ENCODE peak calls at places on chromosomes 2 and 18, in seven cellular contexts. G is HCT116, V is GM12892, H is heart left ventricle, M is K562, Q is suprapubic skin, R is H54. N is an unnamed sample.

GRCh38 chr18:75276813-75277628 is 66.4 kb downstream of the TSHZ1 start:
- DNase-seq in Q (no peak), M (no peak), R (no peak), G (no peak), H (no peak), V (no peak), N (no peak)

GRCh38 chr18:70195014-70195614 is 10.4 kb downstream of the RTTN start:
- DNase-seq in G (no peak), V (no peak), R (no peak), Q (no peak), H (peak; percentile 23), M (no peak), N (peak; percentile 20)

GRCh38 chr2:218745160-218745558 is 34.5 kb downstream of the TTLL4 start:
- DNase-seq in H (peak; percentile 44), M (no peak), R (no peak), G (no peak), V (no peak), Q (no peak), N (peak; percentile 42)

GRCh38 chr2:28389399-28390240 is 3.0 kb upstream of the FOSL2 start:
- DNase-seq in R (no peak), V (no peak), H (no peak), G (no peak), Q (no peak), M (no peak), N (no peak)

GRCh38 chr2:10278029-10278762 is 24.5 kb upstream of the HPCAL1 start:
- DNase-seq in Q (no peak), H (peak; percentile 84), R (no peak), V (no peak), M (peak; percentile 84), G (no peak), N (no peak)

GRCh38 chr2:67041051-67041450 is 356.1 kb upstream of the ETAA1 start:
- DNase-seq in V (no peak), R (no peak), Q (no peak), G (no peak), M (no peak), H (no peak), N (no peak)

GRCh38 chr2:237883951-237884392 is 24.5 kb downstream of the RAMP1 start:
- DNase-seq in R (no peak), M (no peak), H (no peak), G (no peak), V (no peak), Q (peak; percentile 38), N (no peak)

GRCh38 chr2:55111570-55112228 is 61.4 kb upstream of the RTN4 start:
- DNase-seq in V (no peak), H (peak; percentile 71), M (peak; percentile 46), Q (peak; percentile 89), R (peak; percentile 56), G (peak; percentile 74), N (peak; percentile 91)

GRCh38 chr18:36624451-36625167 is 204.2 kb downstream of the TPGS2 start:
- DNase-seq in R (no peak), V (no peak), M (no peak), H (no peak), G (no peak), Q (no peak), N (no peak)

GRCh38 chr2:67486041-67486796 is 89.1 kb downstream of the ETAA1 start:
- DNase-seq in R (peak; percentile 7), G (no peak), H (peak; percentile 57), V (no peak), Q (no peak), M (no peak), N (no peak)

GRCh38 chr2:32678825-32679224 is 51.0 kb downstream of the TTC27 start:
- DNase-seq in V (no peak), R (peak; percentile 7), Q (no peak), M (no peak), G (peak; percentile 2), H (no peak), N (no peak)

GRCh38 chr2:196170202-196170680 is 1.1 kb downstream of the STK17B start:
- DNase-seq in Q (no peak), G (no peak), H (no peak), V (no peak), R (no peak), M (peak; percentile 23), N (peak; percentile 88)

GRCh38 chr18:34951625-34952379 is 89.4 kb upstream of the MAPRE2 start:
- DNase-seq in H (no peak), V (no peak), Q (no peak), G (no peak), M (no peak), R (no peak), N (no peak)

GRCh38 chr2:102707796-102708713 is 53.8 kb upstream of the TMEM182 start:
- DNase-seq in Q (no peak), V (no peak), R (no peak), G (no peak), M (no peak), H (no peak), N (no peak)

GRCh38 chr2:20050104-20050711 is 1.2 kb downstream of the LAPTM4A start:
- DNase-seq in R (no peak), G (no peak), V (no peak), M (peak; percentile 36), Q (no peak), H (no peak), N (peak; percentile 90)
- TF ChIP-seq POLR2A in R (no peak), G (no peak), V (peak; percentile 28), M (no peak), Q (no peak), H (no peak), N (peak; percentile 75)

GRCh38 chr18:45688834-45689233 is 35.1 kb upstream of the SLC14A1 start:
- DNase-seq in G (no peak), M (no peak), R (no peak), V (no peak), Q (no peak), H (no peak), N (no peak)

GRCh38 chr18:45688113-45688512 is 35.9 kb upstream of the SLC14A1 start:
- DNase-seq in R (no peak), H (no peak), Q (no peak), V (no peak), G (no peak), M (no peak), N (peak; percentile 68)

GRCh38 chr18:45689386-45689785 is 34.6 kb upstream of the SLC14A1 start:
- DNase-seq in Q (no peak), H (no peak), R (no peak), V (no peak), M (no peak), G (no peak), N (no peak)

GRCh38 chr18:45687617-45688016 is 36.4 kb upstream of the SLC14A1 start:
- DNase-seq in Q (no peak), H (no peak), V (peak; percentile 15), M (peak; percentile 48), G (no peak), R (no peak), N (peak; percentile 95)

DNA sequence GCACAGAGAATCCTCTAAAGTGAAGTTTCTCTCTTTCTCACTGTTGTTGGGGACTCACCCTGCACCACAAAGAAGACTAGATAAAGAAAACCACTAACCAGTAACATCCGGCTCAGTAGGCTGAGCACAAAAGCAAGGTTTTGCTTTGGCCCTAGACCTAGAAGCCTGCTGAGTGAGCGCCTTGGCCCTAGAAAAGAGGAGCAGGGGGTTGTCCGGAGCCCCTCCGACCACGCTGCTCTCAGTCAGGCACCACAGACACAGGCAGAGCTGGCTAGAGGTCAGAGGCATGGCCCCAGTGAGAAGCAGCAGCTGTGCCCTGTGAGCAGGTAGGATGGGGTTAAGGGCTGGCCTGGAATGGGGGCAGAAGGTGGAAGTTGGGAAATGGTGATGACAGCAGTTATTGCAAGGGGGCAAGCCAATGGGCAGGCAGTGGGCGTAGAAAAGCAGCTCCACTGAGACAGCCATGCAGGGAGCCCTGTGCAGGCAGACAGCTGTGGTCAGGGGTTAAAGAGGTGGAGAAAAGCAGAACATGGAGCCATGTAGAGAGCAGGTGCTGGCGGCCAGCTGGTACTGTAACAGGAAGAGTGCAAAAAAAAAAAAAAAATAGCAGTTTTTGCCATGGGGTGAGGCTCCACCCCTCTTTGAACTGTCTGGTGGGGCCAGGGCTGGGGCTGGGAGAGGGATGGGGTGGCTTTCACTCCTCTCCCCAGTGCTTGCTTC is 36.9 kb upstream of the SLC14A1 start:
- DNase-seq in V (peak; percentile 45), Q (no peak), R (no peak), M (peak; percentile 11), H (no peak), G (no peak), N (peak; percentile 90)
- TF ChIP-seq POLR2A in V (peak; percentile 27), Q (no peak), R (no peak), M (no peak), H (no peak), G (no peak), N (peak; percentile 50)

GRCh38 chr2:162343824-162344616 is at the start of gene GCA:
- DNase-seq in G (peak; percentile 93), H (peak; percentile 98), R (peak; percentile 87), M (peak; percentile 47), V (peak; percentile 63), Q (peak; percentile 99), N (peak; percentile 96)
- TF ChIP-seq POLR2A in G (peak; percentile 31), H (no peak), R (peak; percentile 61), M (no peak), V (peak; percentile 77), Q (no peak), N (peak; percentile 74)

GRCh38 chr2:19901458-19902271 is at the start of gene TTC32:
- DNase-seq in Q (peak; percentile 96), V (peak; percentile 73), G (peak; percentile 93), R (peak; percentile 79), H (peak; percentile 94), M (peak; percentile 97), N (peak; percentile 99)
- TF ChIP-seq POLR2A in Q (peak; percentile 74), V (peak; percentile 95), G (peak; percentile 88), R (peak; percentile 71), H (no peak), M (peak; percentile 96), N (peak; percentile 99)

DNA sequence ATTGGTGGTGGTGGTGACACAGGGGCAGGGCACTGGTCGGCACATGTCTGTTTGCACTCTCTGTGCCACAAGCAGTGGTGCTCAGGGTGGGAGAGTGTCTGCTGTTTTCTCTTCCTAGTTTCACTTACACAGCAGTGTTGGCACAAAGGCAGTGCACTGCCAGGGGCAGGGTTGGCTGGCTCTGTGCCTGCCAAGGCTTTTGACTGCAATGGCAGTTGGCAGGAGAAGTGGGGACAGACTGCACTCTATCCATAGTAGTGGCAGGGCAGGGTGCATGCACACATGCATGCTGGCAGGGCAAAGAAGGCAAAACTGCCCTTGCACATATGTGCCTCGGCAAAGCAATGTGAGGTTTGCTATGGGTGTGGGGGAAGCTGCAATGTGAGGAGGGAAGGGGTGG is 635.8 kb downstream of the SUCLG1 start:
- DNase-seq in H (no peak), G (no peak), Q (no peak), M (no peak), V (no peak), R (no peak), N (no peak)
- TF ChIP-seq POLR2A in H (no peak), G (no peak), Q (no peak), M (no peak), V (no peak), R (no peak), N (no peak)

DNA sequence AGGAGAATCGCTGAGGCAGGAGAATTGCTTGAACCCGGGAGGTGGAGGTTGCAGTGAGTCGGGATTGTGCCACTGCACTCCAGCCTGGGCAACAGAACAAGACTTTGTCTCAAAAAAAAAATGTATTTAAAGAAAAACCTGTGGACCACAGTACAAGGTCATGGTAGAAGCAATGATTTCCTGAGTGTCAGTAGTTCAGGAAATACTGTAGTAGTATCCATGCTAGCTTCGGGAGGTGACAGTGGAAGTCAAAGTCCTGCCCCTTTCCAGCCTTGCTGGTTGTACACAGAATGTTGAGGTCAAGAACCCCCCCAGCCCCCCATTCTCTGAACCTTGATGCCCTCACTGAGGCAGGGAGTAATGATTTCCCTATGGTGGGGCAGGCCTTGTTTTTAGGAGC is 56.6 kb downstream of the INPP4A start:
- DNase-seq in G (no peak), V (no peak), H (no peak), Q (no peak), M (no peak), R (no peak), N (no peak)
- TF ChIP-seq POLR2A in G (no peak), V (no peak), H (no peak), Q (no peak), M (no peak), R (no peak), N (no peak)

N was measured in erythroblast.